ENCODE peak calls at places on chromosomes 4 and X, in nine cellular contexts. One of them, this sample, is unnamed.

GRCh38 chrX:8139713-8140112 is 31.4 kb downstream of the VCX2 start:
- DNase-seq in pancreas: no peak
- DNase-seq in foreskin keratinocyte: peak
- DNase-seq in prostate gland: no peak
- DNase-seq in HFFc6: no peak
- DNase-seq in HFF-Myc: no peak
- DNase-seq in lower lobe of right lung: peak
- DNase-seq in B cell: no peak
- DNase-seq in WTC11: no peak
- DNase-seq in this sample: no peak

GRCh38 chr4:185318679-185319078 is 77.0 kb downstream of the LRP2BP start:
- DNase-seq in pancreas: no peak
- DNase-seq in foreskin keratinocyte: peak
- DNase-seq in prostate gland: no peak
- DNase-seq in HFFc6: no peak
- DNase-seq in HFF-Myc: no peak
- DNase-seq in lower lobe of right lung: no peak
- DNase-seq in B cell: no peak
- DNase-seq in WTC11: no peak
- DNase-seq in this sample: no peak

GRCh38 chr4:4388836-4389575 is 2.1 kb downstream of the NSG1 start:
- DNase-seq in pancreas: no peak
- DNase-seq in foreskin keratinocyte: no peak
- DNase-seq in prostate gland: peak
- DNase-seq in HFFc6: no peak
- DNase-seq in HFF-Myc: no peak
- DNase-seq in lower lobe of right lung: no peak
- DNase-seq in B cell: no peak
- DNase-seq in WTC11: no peak
- DNase-seq in this sample: no peak

GRCh38 chr4:104146048-104146447 is 348.6 kb downstream of the CXXC4 start:
- DNase-seq in pancreas: no peak
- DNase-seq in foreskin keratinocyte: no peak
- DNase-seq in prostate gland: no peak
- DNase-seq in HFFc6: no peak
- DNase-seq in HFF-Myc: no peak
- DNase-seq in lower lobe of right lung: no peak
- DNase-seq in B cell: no peak
- DNase-seq in WTC11: no peak
- DNase-seq in this sample: no peak

GRCh38 chr4:4328206-4328605 is 38.2 kb downstream of the ZBTB49 start:
- DNase-seq in pancreas: no peak
- DNase-seq in foreskin keratinocyte: no peak
- DNase-seq in prostate gland: no peak
- DNase-seq in HFFc6: no peak
- DNase-seq in HFF-Myc: no peak
- DNase-seq in lower lobe of right lung: no peak
- DNase-seq in B cell: no peak
- DNase-seq in WTC11: no peak
- DNase-seq in this sample: no peak

GRCh38 chr4:163587867-163588266 is 93.4 kb downstream of the TMA16 start:
- DNase-seq in pancreas: no peak
- DNase-seq in foreskin keratinocyte: peak
- DNase-seq in prostate gland: no peak
- DNase-seq in HFFc6: no peak
- DNase-seq in HFF-Myc: no peak
- DNase-seq in lower lobe of right lung: no peak
- DNase-seq in B cell: peak
- DNase-seq in WTC11: peak
- DNase-seq in this sample: peak

GRCh38 chr4:6681191-6681590 is 12.5 kb upstream of the S100P start:
- DNase-seq in pancreas: no peak
- DNase-seq in foreskin keratinocyte: no peak
- DNase-seq in prostate gland: no peak
- DNase-seq in HFFc6: no peak
- DNase-seq in HFF-Myc: no peak
- DNase-seq in lower lobe of right lung: no peak
- DNase-seq in B cell: no peak
- DNase-seq in WTC11: peak
- DNase-seq in this sample: no peak

GRCh38 chrX:55709735-55710134 is 7.8 kb upstream of the RRAGB start:
- DNase-seq in pancreas: no peak
- DNase-seq in foreskin keratinocyte: peak
- DNase-seq in prostate gland: no peak
- DNase-seq in HFFc6: no peak
- DNase-seq in HFF-Myc: no peak
- DNase-seq in lower lobe of right lung: no peak
- DNase-seq in B cell: no peak
- DNase-seq in WTC11: no peak
- DNase-seq in this sample: no peak

GRCh38 chrX:110008001-110008635 is 5.2 kb downstream of the TMEM164 start:
- DNase-seq in pancreas: no peak
- DNase-seq in foreskin keratinocyte: no peak
- DNase-seq in prostate gland: no peak
- DNase-seq in HFFc6: no peak
- DNase-seq in HFF-Myc: no peak
- DNase-seq in lower lobe of right lung: no peak
- DNase-seq in B cell: no peak
- DNase-seq in WTC11: no peak
- DNase-seq in this sample: peak

GRCh38 chrX:119735467-119735866 is 22.9 kb upstream of the SOWAHD start:
- DNase-seq in pancreas: no peak
- DNase-seq in foreskin keratinocyte: no peak
- DNase-seq in prostate gland: no peak
- DNase-seq in HFFc6: no peak
- DNase-seq in HFF-Myc: no peak
- DNase-seq in lower lobe of right lung: no peak
- DNase-seq in B cell: no peak
- DNase-seq in WTC11: no peak
- DNase-seq in this sample: no peak

GRCh38 chr4:151340751-151341385 is 15.5 kb upstream of the SH3D19 start:
- DNase-seq in pancreas: no peak
- DNase-seq in foreskin keratinocyte: no peak
- DNase-seq in prostate gland: no peak
- DNase-seq in HFFc6: peak
- DNase-seq in HFF-Myc: no peak
- DNase-seq in lower lobe of right lung: no peak
- DNase-seq in B cell: no peak
- DNase-seq in WTC11: no peak
- DNase-seq in this sample: no peak

GRCh38 chrX:17923546-17923945 is 62.4 kb upstream of the RAI2 start:
- DNase-seq in pancreas: no peak
- DNase-seq in foreskin keratinocyte: no peak
- DNase-seq in prostate gland: no peak
- DNase-seq in HFFc6: no peak
- DNase-seq in HFF-Myc: no peak
- DNase-seq in lower lobe of right lung: no peak
- DNase-seq in B cell: no peak
- DNase-seq in WTC11: no peak
- DNase-seq in this sample: no peak

GRCh38 chr4:152999376-153000067 is 63.4 kb downstream of the FHDC1 start:
- DNase-seq in pancreas: no peak
- DNase-seq in foreskin keratinocyte: peak
- DNase-seq in prostate gland: peak
- DNase-seq in HFFc6: no peak
- DNase-seq in HFF-Myc: no peak
- DNase-seq in lower lobe of right lung: no peak
- DNase-seq in B cell: no peak
- DNase-seq in WTC11: no peak
- DNase-seq in this sample: no peak

GRCh38 chr4:83125738-83126141 is 11.2 kb upstream of the PLAC8 start:
- DNase-seq in pancreas: no peak
- DNase-seq in foreskin keratinocyte: no peak
- DNase-seq in prostate gland: no peak
- DNase-seq in HFFc6: no peak
- DNase-seq in HFF-Myc: no peak
- DNase-seq in lower lobe of right lung: no peak
- DNase-seq in B cell: no peak
- DNase-seq in WTC11: no peak
- DNase-seq in this sample: no peak

GRCh38 chrX:131747173-131747572 is 203.3 kb downstream of the OR13H1 start:
- DNase-seq in pancreas: no peak
- DNase-seq in foreskin keratinocyte: no peak
- DNase-seq in prostate gland: no peak
- DNase-seq in HFFc6: no peak
- DNase-seq in HFF-Myc: no peak
- DNase-seq in lower lobe of right lung: no peak
- DNase-seq in B cell: peak
- DNase-seq in WTC11: no peak
- DNase-seq in this sample: peak

GRCh38 chrX:110847334-110847733 is 51.7 kb upstream of the CHRDL1 start:
- DNase-seq in pancreas: no peak
- DNase-seq in foreskin keratinocyte: peak
- DNase-seq in prostate gland: peak
- DNase-seq in HFFc6: peak
- DNase-seq in HFF-Myc: no peak
- DNase-seq in lower lobe of right lung: no peak
- DNase-seq in B cell: peak
- DNase-seq in WTC11: no peak
- DNase-seq in this sample: peak

GRCh38 chrX:104270916-104271512 is 16.3 kb upstream of the ESX1 start:
- DNase-seq in pancreas: no peak
- DNase-seq in foreskin keratinocyte: no peak
- DNase-seq in prostate gland: peak
- DNase-seq in HFFc6: peak
- DNase-seq in HFF-Myc: peak
- DNase-seq in lower lobe of right lung: no peak
- DNase-seq in B cell: peak
- DNase-seq in WTC11: peak
- DNase-seq in this sample: peak

GRCh38 chr4:182881928-182882327 is 35.3 kb downstream of the DCTD start:
- DNase-seq in pancreas: no peak
- DNase-seq in foreskin keratinocyte: no peak
- DNase-seq in prostate gland: no peak
- DNase-seq in HFFc6: no peak
- DNase-seq in HFF-Myc: no peak
- DNase-seq in lower lobe of right lung: no peak
- DNase-seq in B cell: no peak
- DNase-seq in WTC11: no peak
- DNase-seq in this sample: no peak

GRCh38 chr4:10715696-10716095 is 31.1 kb upstream of the CLNK start:
- DNase-seq in pancreas: no peak
- DNase-seq in foreskin keratinocyte: peak
- DNase-seq in prostate gland: no peak
- DNase-seq in HFFc6: no peak
- DNase-seq in HFF-Myc: peak
- DNase-seq in lower lobe of right lung: no peak
- DNase-seq in B cell: no peak
- DNase-seq in WTC11: no peak
- DNase-seq in this sample: no peak

GRCh38 chrX:63282828-63283227 is 68.3 kb downstream of the SPIN4 start:
- DNase-seq in pancreas: peak
- DNase-seq in foreskin keratinocyte: no peak
- DNase-seq in prostate gland: no peak
- DNase-seq in HFFc6: no peak
- DNase-seq in HFF-Myc: no peak
- DNase-seq in lower lobe of right lung: no peak
- DNase-seq in B cell: no peak
- DNase-seq in WTC11: no peak
- DNase-seq in this sample: no peak

GRCh38 chr4:71113294-71113693 is 119.8 kb downstream of the DCK start:
- DNase-seq in pancreas: no peak
- DNase-seq in foreskin keratinocyte: peak
- DNase-seq in prostate gland: no peak
- DNase-seq in HFFc6: no peak
- DNase-seq in HFF-Myc: no peak
- DNase-seq in lower lobe of right lung: no peak
- DNase-seq in B cell: no peak
- DNase-seq in WTC11: peak
- DNase-seq in this sample: no peak
- TF ChIP-seq CTCF in pancreas: no peak
- TF ChIP-seq CTCF in foreskin keratinocyte: peak
- TF ChIP-seq CTCF in prostate gland: no peak
- TF ChIP-seq CTCF in HFFc6: peak
- TF ChIP-seq CTCF in HFF-Myc: peak
- TF ChIP-seq CTCF in lower lobe of right lung: no peak
- TF ChIP-seq CTCF in B cell: no peak
- TF ChIP-seq CTCF in WTC11: peak
- TF ChIP-seq CTCF in this sample: no peak

GRCh38 chrX:105564536-105564935 is 257.8 kb upstream of the NRK start:
- DNase-seq in pancreas: no peak
- DNase-seq in foreskin keratinocyte: peak
- DNase-seq in prostate gland: no peak
- DNase-seq in HFFc6: peak
- DNase-seq in HFF-Myc: peak
- DNase-seq in lower lobe of right lung: no peak
- DNase-seq in B cell: no peak
- DNase-seq in WTC11: no peak
- DNase-seq in this sample: no peak
- TF ChIP-seq CTCF in pancreas: no peak
- TF ChIP-seq CTCF in foreskin keratinocyte: no peak
- TF ChIP-seq CTCF in prostate gland: no peak
- TF ChIP-seq CTCF in HFFc6: no peak
- TF ChIP-seq CTCF in HFF-Myc: no peak
- TF ChIP-seq CTCF in lower lobe of right lung: no peak
- TF ChIP-seq CTCF in B cell: no peak
- TF ChIP-seq CTCF in WTC11: no peak
- TF ChIP-seq CTCF in this sample: no peak

GRCh38 chr4:154858166-154858565 is 77.1 kb downstream of the RBM46 start:
- DNase-seq in pancreas: no peak
- DNase-seq in foreskin keratinocyte: no peak
- DNase-seq in prostate gland: no peak
- DNase-seq in HFFc6: no peak
- DNase-seq in HFF-Myc: no peak
- DNase-seq in lower lobe of right lung: no peak
- DNase-seq in B cell: no peak
- DNase-seq in WTC11: no peak
- DNase-seq in this sample: no peak

GRCh38 chr4:154854362-154854761 is 73.3 kb downstream of the RBM46 start:
- DNase-seq in pancreas: no peak
- DNase-seq in foreskin keratinocyte: peak
- DNase-seq in prostate gland: no peak
- DNase-seq in HFFc6: no peak
- DNase-seq in HFF-Myc: no peak
- DNase-seq in lower lobe of right lung: no peak
- DNase-seq in B cell: no peak
- DNase-seq in WTC11: no peak
- DNase-seq in this sample: no peak
- TF ChIP-seq CTCF in pancreas: no peak
- TF ChIP-seq CTCF in foreskin keratinocyte: peak
- TF ChIP-seq CTCF in prostate gland: no peak
- TF ChIP-seq CTCF in HFFc6: no peak
- TF ChIP-seq CTCF in HFF-Myc: peak
- TF ChIP-seq CTCF in lower lobe of right lung: no peak
- TF ChIP-seq CTCF in B cell: peak
- TF ChIP-seq CTCF in WTC11: no peak
- TF ChIP-seq CTCF in this sample: no peak

GRCh38 chrX:65534450-65535292 is at the start of gene LAS1L:
- DNase-seq in pancreas: peak
- DNase-seq in foreskin keratinocyte: peak
- DNase-seq in prostate gland: peak
- DNase-seq in HFFc6: peak
- DNase-seq in HFF-Myc: peak
- DNase-seq in lower lobe of right lung: peak
- DNase-seq in B cell: peak
- DNase-seq in WTC11: peak
- DNase-seq in this sample: peak
- TF ChIP-seq CTCF in pancreas: no peak
- TF ChIP-seq CTCF in foreskin keratinocyte: no peak
- TF ChIP-seq CTCF in prostate gland: no peak
- TF ChIP-seq CTCF in HFFc6: no peak
- TF ChIP-seq CTCF in HFF-Myc: no peak
- TF ChIP-seq CTCF in lower lobe of right lung: no peak
- TF ChIP-seq CTCF in B cell: no peak
- TF ChIP-seq CTCF in WTC11: no peak
- TF ChIP-seq CTCF in this sample: no peak